ENCODE peak calls at places on chromosomes 5 and 9, in seven cellular contexts. One of them, this sample, is unnamed. For H3K4me1, the result is how much of the 10 kb centered on the place peaks cover.

GRCh38 chr5:12636209-12636608 is 732.0 kb upstream of the CTNND2 start:
- DNase-seq in CD4-positive, alpha-beta memory T cell: no peak
- DNase-seq in GM23248: no peak
- DNase-seq in Karpas-422: no peak
- DNase-seq in naive thymus-derived CD4-positive, alpha-beta T cell: no peak
- DNase-seq in spleen: no peak
- DNase-seq in vagina: no peak
- DNase-seq in this sample: no peak

GRCh38 chr9:7266911-7267555 is 509.3 kb downstream of the KDM4C start:
- DNase-seq in CD4-positive, alpha-beta memory T cell: no peak
- DNase-seq in GM23248: no peak
- DNase-seq in Karpas-422: no peak
- DNase-seq in naive thymus-derived CD4-positive, alpha-beta T cell: no peak
- DNase-seq in spleen: no peak
- DNase-seq in vagina: no peak
- DNase-seq in this sample: no peak

GRCh38 chr5:54249210-54250028 is 61.0 kb downstream of the ARL15 start:
- DNase-seq in CD4-positive, alpha-beta memory T cell: peak
- DNase-seq in GM23248: peak
- DNase-seq in Karpas-422: peak
- DNase-seq in naive thymus-derived CD4-positive, alpha-beta T cell: peak
- DNase-seq in spleen: no peak
- DNase-seq in vagina: no peak
- DNase-seq in this sample: peak

GRCh38 chr5:145999208-145999607 is 62.8 kb downstream of the SH3RF2 start:
- DNase-seq in CD4-positive, alpha-beta memory T cell: no peak
- DNase-seq in GM23248: no peak
- DNase-seq in Karpas-422: no peak
- DNase-seq in naive thymus-derived CD4-positive, alpha-beta T cell: no peak
- DNase-seq in spleen: no peak
- DNase-seq in vagina: no peak
- DNase-seq in this sample: no peak

GRCh38 chr5:166493627-166494026 is 1797.8 kb upstream of the WWC1 start:
- DNase-seq in CD4-positive, alpha-beta memory T cell: no peak
- DNase-seq in GM23248: no peak
- DNase-seq in Karpas-422: no peak
- DNase-seq in naive thymus-derived CD4-positive, alpha-beta T cell: no peak
- DNase-seq in spleen: no peak
- DNase-seq in vagina: no peak
- DNase-seq in this sample: no peak

GRCh38 chr5:108642170-108642906 is 105.4 kb upstream of the FER start:
- DNase-seq in CD4-positive, alpha-beta memory T cell: peak
- DNase-seq in GM23248: peak
- DNase-seq in Karpas-422: peak
- DNase-seq in naive thymus-derived CD4-positive, alpha-beta T cell: peak
- DNase-seq in spleen: no peak
- DNase-seq in vagina: no peak
- DNase-seq in this sample: peak

GRCh38 chr9:136404801-136405136 is 4.8 kb upstream of the SNAPC4 start:
- DNase-seq in CD4-positive, alpha-beta memory T cell: no peak
- DNase-seq in GM23248: no peak
- DNase-seq in Karpas-422: no peak
- DNase-seq in naive thymus-derived CD4-positive, alpha-beta T cell: no peak
- DNase-seq in spleen: peak
- DNase-seq in vagina: no peak
- DNase-seq in this sample: no peak

GRCh38 chr5:172942556-172942955 is 16.7 kb upstream of the RPL26L1 start:
- DNase-seq in CD4-positive, alpha-beta memory T cell: no peak
- DNase-seq in GM23248: no peak
- DNase-seq in Karpas-422: no peak
- DNase-seq in naive thymus-derived CD4-positive, alpha-beta T cell: no peak
- DNase-seq in spleen: peak
- DNase-seq in vagina: no peak
- DNase-seq in this sample: no peak

GRCh38 chr5:95162231-95162992 is 122.5 kb downstream of the MCTP1 start:
- DNase-seq in CD4-positive, alpha-beta memory T cell: no peak
- DNase-seq in GM23248: no peak
- DNase-seq in Karpas-422: no peak
- DNase-seq in naive thymus-derived CD4-positive, alpha-beta T cell: no peak
- DNase-seq in spleen: no peak
- DNase-seq in vagina: no peak
- DNase-seq in this sample: no peak

GRCh38 chr5:58012103-58012502 is 447.8 kb downstream of the PLK2 start:
- DNase-seq in CD4-positive, alpha-beta memory T cell: no peak
- DNase-seq in GM23248: peak
- DNase-seq in Karpas-422: no peak
- DNase-seq in naive thymus-derived CD4-positive, alpha-beta T cell: no peak
- DNase-seq in spleen: no peak
- DNase-seq in vagina: no peak
- DNase-seq in this sample: no peak

GRCh38 chr5:65209341-65209740 is 272.4 kb downstream of the ADAMTS6 start:
- DNase-seq in CD4-positive, alpha-beta memory T cell: no peak
- DNase-seq in GM23248: peak
- DNase-seq in Karpas-422: no peak
- DNase-seq in naive thymus-derived CD4-positive, alpha-beta T cell: no peak
- DNase-seq in spleen: no peak
- DNase-seq in vagina: no peak
- DNase-seq in this sample: no peak

GRCh38 chr9:108053555-108054061 is 564.0 kb upstream of the KLF4 start:
- DNase-seq in CD4-positive, alpha-beta memory T cell: no peak
- DNase-seq in GM23248: peak
- DNase-seq in Karpas-422: no peak
- DNase-seq in naive thymus-derived CD4-positive, alpha-beta T cell: no peak
- DNase-seq in spleen: no peak
- DNase-seq in vagina: no peak
- DNase-seq in this sample: peak

GRCh38 chr5:135571902-135572301 is 6.9 kb downstream of the CXCL14 start:
- DNase-seq in CD4-positive, alpha-beta memory T cell: no peak
- DNase-seq in GM23248: no peak
- DNase-seq in Karpas-422: no peak
- DNase-seq in naive thymus-derived CD4-positive, alpha-beta T cell: no peak
- DNase-seq in spleen: no peak
- DNase-seq in vagina: no peak
- DNase-seq in this sample: no peak

GRCh38 chr5:95385334-95385733 is 5.8 kb upstream of the FAM81B start:
- DNase-seq in CD4-positive, alpha-beta memory T cell: no peak
- DNase-seq in GM23248: no peak
- DNase-seq in Karpas-422: no peak
- DNase-seq in naive thymus-derived CD4-positive, alpha-beta T cell: no peak
- DNase-seq in spleen: no peak
- DNase-seq in vagina: no peak
- DNase-seq in this sample: no peak

GRCh38 chr5:143316844-143317631 is 86.4 kb downstream of the NR3C1 start:
- DNase-seq in CD4-positive, alpha-beta memory T cell: no peak
- DNase-seq in GM23248: peak
- DNase-seq in Karpas-422: no peak
- DNase-seq in naive thymus-derived CD4-positive, alpha-beta T cell: no peak
- DNase-seq in spleen: no peak
- DNase-seq in vagina: no peak
- DNase-seq in this sample: no peak

GRCh38 chr9:110125207-110125751 is 82.7 kb downstream of the C9orf152 start:
- DNase-seq in CD4-positive, alpha-beta memory T cell: no peak
- DNase-seq in GM23248: peak
- DNase-seq in Karpas-422: no peak
- DNase-seq in naive thymus-derived CD4-positive, alpha-beta T cell: no peak
- DNase-seq in spleen: peak
- DNase-seq in vagina: no peak
- DNase-seq in this sample: peak

GRCh38 chr5:177509361-177509951 is at the start of gene DOK3:
- DNase-seq in CD4-positive, alpha-beta memory T cell: no peak
- DNase-seq in GM23248: no peak
- DNase-seq in Karpas-422: peak
- DNase-seq in naive thymus-derived CD4-positive, alpha-beta T cell: no peak
- DNase-seq in spleen: peak
- DNase-seq in vagina: no peak
- DNase-seq in this sample: peak

GRCh38 chr5:15528476-15528875 is 28.5 kb downstream of the FBXL7 start:
- DNase-seq in CD4-positive, alpha-beta memory T cell: no peak
- DNase-seq in GM23248: no peak
- DNase-seq in Karpas-422: no peak
- DNase-seq in naive thymus-derived CD4-positive, alpha-beta T cell: no peak
- DNase-seq in spleen: no peak
- DNase-seq in vagina: no peak
- DNase-seq in this sample: no peak

GRCh38 chr5:126002222-126002897 is 420.8 kb upstream of the GRAMD2B start:
- DNase-seq in CD4-positive, alpha-beta memory T cell: no peak
- DNase-seq in GM23248: peak
- DNase-seq in Karpas-422: no peak
- DNase-seq in naive thymus-derived CD4-positive, alpha-beta T cell: no peak
- DNase-seq in spleen: no peak
- DNase-seq in vagina: no peak
- DNase-seq in this sample: peak

GRCh38 chr9:102728946-102729345 is 266.2 kb upstream of the CYLC2 start:
- DNase-seq in CD4-positive, alpha-beta memory T cell: no peak
- DNase-seq in GM23248: no peak
- DNase-seq in Karpas-422: no peak
- DNase-seq in naive thymus-derived CD4-positive, alpha-beta T cell: no peak
- DNase-seq in spleen: peak
- DNase-seq in vagina: no peak
- DNase-seq in this sample: no peak

GRCh38 chr5:60339691-60340191 is 360.2 kb downstream of the DEPDC1B start:
- DNase-seq in CD4-positive, alpha-beta memory T cell: no peak
- DNase-seq in GM23248: peak
- DNase-seq in Karpas-422: no peak
- DNase-seq in naive thymus-derived CD4-positive, alpha-beta T cell: no peak
- DNase-seq in spleen: no peak
- DNase-seq in vagina: no peak
- DNase-seq in this sample: no peak

GRCh38 chr9:95063300-95063699 is 254.2 kb downstream of the FANCC start:
- DNase-seq in CD4-positive, alpha-beta memory T cell: no peak
- DNase-seq in GM23248: no peak
- DNase-seq in Karpas-422: no peak
- DNase-seq in naive thymus-derived CD4-positive, alpha-beta T cell: no peak
- DNase-seq in spleen: no peak
- DNase-seq in vagina: peak
- DNase-seq in this sample: no peak

GRCh38 chr9:95060916-95061315 is 256.6 kb downstream of the FANCC start:
- DNase-seq in CD4-positive, alpha-beta memory T cell: no peak
- DNase-seq in GM23248: no peak
- DNase-seq in Karpas-422: no peak
- DNase-seq in naive thymus-derived CD4-positive, alpha-beta T cell: no peak
- DNase-seq in spleen: no peak
- DNase-seq in vagina: peak
- DNase-seq in this sample: no peak

GRCh38 chr9:95060246-95060645 is 257.3 kb downstream of the FANCC start:
- DNase-seq in CD4-positive, alpha-beta memory T cell: no peak
- DNase-seq in GM23248: no peak
- DNase-seq in Karpas-422: no peak
- DNase-seq in naive thymus-derived CD4-positive, alpha-beta T cell: no peak
- DNase-seq in spleen: no peak
- DNase-seq in vagina: peak
- DNase-seq in this sample: no peak

GRCh38 chr9:95062601-95063065 is 254.9 kb downstream of the FANCC start:
- DNase-seq in CD4-positive, alpha-beta memory T cell: no peak
- DNase-seq in GM23248: no peak
- DNase-seq in Karpas-422: no peak
- DNase-seq in naive thymus-derived CD4-positive, alpha-beta T cell: no peak
- DNase-seq in spleen: no peak
- DNase-seq in vagina: peak
- DNase-seq in this sample: no peak

DNA sequence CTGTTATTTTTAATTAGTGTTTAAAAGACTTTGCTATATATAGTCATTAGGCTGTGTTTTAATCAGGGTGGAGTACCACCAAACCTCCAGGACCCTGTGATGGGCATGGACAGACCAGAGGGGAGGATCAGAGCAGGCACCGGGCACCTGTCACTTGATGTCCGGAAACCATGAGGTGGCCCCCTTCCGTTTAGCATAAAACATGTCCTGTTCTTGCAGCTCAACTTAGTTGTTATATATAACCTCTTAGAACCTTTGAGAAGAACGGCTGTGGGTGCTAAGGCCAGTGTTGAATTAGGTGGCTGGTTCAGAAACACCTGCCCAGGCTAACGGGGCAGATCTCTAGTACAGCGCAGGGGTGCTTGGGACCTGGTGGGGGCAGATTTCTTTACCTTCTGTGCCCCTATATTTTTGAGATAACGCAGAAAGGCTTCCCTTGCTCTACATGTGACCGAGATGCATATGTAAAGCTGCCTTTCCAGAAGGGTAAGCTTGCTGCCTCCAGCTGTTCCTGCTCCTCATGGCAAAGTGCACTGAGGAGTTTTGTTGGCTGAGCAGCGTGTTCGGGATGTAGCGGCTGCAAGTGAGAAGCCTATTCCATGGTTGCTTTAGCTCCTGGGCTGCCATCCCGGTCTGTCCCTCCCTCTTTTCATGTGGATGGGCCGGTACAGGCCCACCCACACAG is 255.5 kb downstream of the FANCC start:
- DNase-seq in CD4-positive, alpha-beta memory T cell: no peak
- DNase-seq in GM23248: no peak
- DNase-seq in Karpas-422: no peak
- DNase-seq in naive thymus-derived CD4-positive, alpha-beta T cell: no peak
- DNase-seq in spleen: no peak
- DNase-seq in vagina: peak
- DNase-seq in this sample: no peak
- H3K4me1 ChIP-seq in CD4-positive, alpha-beta memory T cell: under half
- H3K4me1 ChIP-seq in GM23248: under half
- H3K4me1 ChIP-seq in Karpas-422: under half
- H3K4me1 ChIP-seq in naive thymus-derived CD4-positive, alpha-beta T cell: under half
- H3K4me1 ChIP-seq in spleen: under half
- H3K4me1 ChIP-seq in vagina: half or more
- H3K4me1 ChIP-seq in this sample: under half

DNA sequence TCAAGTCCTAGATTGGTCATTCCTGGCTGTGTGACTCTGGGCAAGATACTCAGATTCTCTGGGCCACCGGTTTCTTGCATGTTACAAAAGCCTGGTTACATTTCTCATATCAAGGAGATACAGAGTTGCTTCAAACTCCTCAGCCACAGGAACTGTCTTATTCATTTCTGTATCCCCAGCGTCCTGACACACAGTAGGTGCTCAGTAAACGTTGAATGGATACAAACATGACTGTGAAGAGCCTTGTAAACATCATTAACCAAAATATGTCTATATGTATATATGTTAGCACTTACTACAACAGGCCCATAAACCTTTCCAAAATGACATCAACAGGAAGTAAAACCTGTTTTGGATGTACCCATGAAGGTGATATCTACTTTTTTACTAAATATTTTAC is 1.6 kb downstream of the CLTB start:
- DNase-seq in CD4-positive, alpha-beta memory T cell: no peak
- DNase-seq in GM23248: no peak
- DNase-seq in Karpas-422: no peak
- DNase-seq in naive thymus-derived CD4-positive, alpha-beta T cell: no peak
- DNase-seq in spleen: no peak
- DNase-seq in vagina: no peak
- DNase-seq in this sample: no peak
- H3K4me1 ChIP-seq in CD4-positive, alpha-beta memory T cell: under half
- H3K4me1 ChIP-seq in GM23248: under half
- H3K4me1 ChIP-seq in Karpas-422: under half
- H3K4me1 ChIP-seq in naive thymus-derived CD4-positive, alpha-beta T cell: under half
- H3K4me1 ChIP-seq in spleen: under half
- H3K4me1 ChIP-seq in vagina: half or more
- H3K4me1 ChIP-seq in this sample: under half

GRCh38 chr9:124766326-124766725 is 4.8 kb downstream of the NR6A1 start:
- DNase-seq in CD4-positive, alpha-beta memory T cell: no peak
- DNase-seq in GM23248: no peak
- DNase-seq in Karpas-422: no peak
- DNase-seq in naive thymus-derived CD4-positive, alpha-beta T cell: no peak
- DNase-seq in spleen: no peak
- DNase-seq in vagina: no peak
- DNase-seq in this sample: no peak
- H3K4me1 ChIP-seq in CD4-positive, alpha-beta memory T cell: under half
- H3K4me1 ChIP-seq in GM23248: under half
- H3K4me1 ChIP-seq in Karpas-422: under half
- H3K4me1 ChIP-seq in naive thymus-derived CD4-positive, alpha-beta T cell: under half
- H3K4me1 ChIP-seq in spleen: under half
- H3K4me1 ChIP-seq in vagina: under half
- H3K4me1 ChIP-seq in this sample: under half

GRCh38 chr9:127777368-127777960 is 1.0 kb downstream of the SH2D3C start:
- DNase-seq in CD4-positive, alpha-beta memory T cell: no peak
- DNase-seq in GM23248: no peak
- DNase-seq in Karpas-422: no peak
- DNase-seq in naive thymus-derived CD4-positive, alpha-beta T cell: no peak
- DNase-seq in spleen: peak
- DNase-seq in vagina: no peak
- DNase-seq in this sample: no peak
- H3K4me1 ChIP-seq in CD4-positive, alpha-beta memory T cell: half or more
- H3K4me1 ChIP-seq in GM23248: under half
- H3K4me1 ChIP-seq in Karpas-422: under half
- H3K4me1 ChIP-seq in naive thymus-derived CD4-positive, alpha-beta T cell: under half
- H3K4me1 ChIP-seq in spleen: half or more
- H3K4me1 ChIP-seq in vagina: under half
- H3K4me1 ChIP-seq in this sample: under half

This sample was measured in lung.